ENCODE peak calls at places on chromosomes 16 and 17, in four cellular contexts. One of them, this sample, is unnamed.

GRCh38 chr17:31309525-31309924 is 4.3 kb downstream of the EVI2B start:
- DNase-seq in HuH-7.5: no peak
- DNase-seq in cardiac fibroblast: no peak
- DNase-seq in activated naive CD4-positive, alpha-beta T cell treated with anti-CD3 and anti-CD28 coated beads, Interleukin-2, amount 10 ng/mL, durations not matched to agents 7 days and 5 days: no peak
- DNase-seq in this sample: no peak

GRCh38 chr17:40542562-40543411 is 22.5 kb downstream of the CCR7 start:
- DNase-seq in cardiac fibroblast: peak
- DNase-seq in HuH-7.5: peak
- DNase-seq in activated naive CD4-positive, alpha-beta T cell treated with anti-CD3 and anti-CD28 coated beads, Interleukin-2, amount 10 ng/mL, durations not matched to agents 7 days and 5 days: no peak
- DNase-seq in this sample: peak

GRCh38 chr16:86888240-86889044 is 310.1 kb downstream of the FOXL1 start:
- DNase-seq in activated naive CD4-positive, alpha-beta T cell treated with anti-CD3 and anti-CD28 coated beads, Interleukin-2, amount 10 ng/mL, durations not matched to agents 7 days and 5 days: no peak
- DNase-seq in HuH-7.5: no peak
- DNase-seq in cardiac fibroblast: peak
- DNase-seq in this sample: no peak

GRCh38 chr17:18185832-18186231 is 2.2 kb downstream of the ALKBH5 start:
- DNase-seq in cardiac fibroblast: peak
- DNase-seq in HuH-7.5: no peak
- DNase-seq in activated naive CD4-positive, alpha-beta T cell treated with anti-CD3 and anti-CD28 coated beads, Interleukin-2, amount 10 ng/mL, durations not matched to agents 7 days and 5 days: no peak
- DNase-seq in this sample: no peak

GRCh38 chr17:64459284-64459747 is 10.4 kb downstream of the MILR1 start:
- DNase-seq in HuH-7.5: no peak
- DNase-seq in activated naive CD4-positive, alpha-beta T cell treated with anti-CD3 and anti-CD28 coated beads, Interleukin-2, amount 10 ng/mL, durations not matched to agents 7 days and 5 days: no peak
- DNase-seq in cardiac fibroblast: peak
- DNase-seq in this sample: no peak

GRCh38 chr16:21646721-21647561 is 5.5 kb downstream of the IGSF6 start:
- DNase-seq in activated naive CD4-positive, alpha-beta T cell treated with anti-CD3 and anti-CD28 coated beads, Interleukin-2, amount 10 ng/mL, durations not matched to agents 7 days and 5 days: peak
- DNase-seq in HuH-7.5: no peak
- DNase-seq in cardiac fibroblast: no peak
- DNase-seq in this sample: no peak

GRCh38 chr17:57697891-57698708 is 47.0 kb downstream of the CCDC182 start:
- DNase-seq in activated naive CD4-positive, alpha-beta T cell treated with anti-CD3 and anti-CD28 coated beads, Interleukin-2, amount 10 ng/mL, durations not matched to agents 7 days and 5 days: no peak
- DNase-seq in cardiac fibroblast: no peak
- DNase-seq in HuH-7.5: no peak
- DNase-seq in this sample: peak

GRCh38 chr16:87818533-87819161 is 50.7 kb downstream of the SLC7A5 start:
- DNase-seq in cardiac fibroblast: no peak
- DNase-seq in activated naive CD4-positive, alpha-beta T cell treated with anti-CD3 and anti-CD28 coated beads, Interleukin-2, amount 10 ng/mL, durations not matched to agents 7 days and 5 days: no peak
- DNase-seq in HuH-7.5: no peak
- DNase-seq in this sample: no peak

GRCh38 chr16:82761236-82761635 is 134.5 kb downstream of the CDH13 start:
- DNase-seq in cardiac fibroblast: peak
- DNase-seq in HuH-7.5: no peak
- DNase-seq in activated naive CD4-positive, alpha-beta T cell treated with anti-CD3 and anti-CD28 coated beads, Interleukin-2, amount 10 ng/mL, durations not matched to agents 7 days and 5 days: no peak
- DNase-seq in this sample: no peak

GRCh38 chr16:73280366-73280765 is 232.4 kb upstream of the ZFHX3 start:
- DNase-seq in cardiac fibroblast: peak
- DNase-seq in HuH-7.5: no peak
- DNase-seq in activated naive CD4-positive, alpha-beta T cell treated with anti-CD3 and anti-CD28 coated beads, Interleukin-2, amount 10 ng/mL, durations not matched to agents 7 days and 5 days: no peak
- DNase-seq in this sample: no peak

GRCh38 chr17:10748475-10749110 is 18.8 kb upstream of the TMEM220 start:
- DNase-seq in HuH-7.5: no peak
- DNase-seq in cardiac fibroblast: no peak
- DNase-seq in activated naive CD4-positive, alpha-beta T cell treated with anti-CD3 and anti-CD28 coated beads, Interleukin-2, amount 10 ng/mL, durations not matched to agents 7 days and 5 days: no peak
- DNase-seq in this sample: no peak

GRCh38 chr17:31320791-31321190 is 631 bp downstream of the EVI2A start:
- DNase-seq in cardiac fibroblast: peak
- DNase-seq in HuH-7.5: no peak
- DNase-seq in activated naive CD4-positive, alpha-beta T cell treated with anti-CD3 and anti-CD28 coated beads, Interleukin-2, amount 10 ng/mL, durations not matched to agents 7 days and 5 days: no peak
- DNase-seq in this sample: no peak

GRCh38 chr17:75813081-75814020 is 28.7 kb downstream of the UNK start:
- DNase-seq in cardiac fibroblast: no peak
- DNase-seq in HuH-7.5: no peak
- DNase-seq in activated naive CD4-positive, alpha-beta T cell treated with anti-CD3 and anti-CD28 coated beads, Interleukin-2, amount 10 ng/mL, durations not matched to agents 7 days and 5 days: no peak
- DNase-seq in this sample: no peak

GRCh38 chr16:86037999-86038922 is 139.3 kb downstream of the IRF8 start:
- DNase-seq in HuH-7.5: no peak
- DNase-seq in cardiac fibroblast: no peak
- DNase-seq in activated naive CD4-positive, alpha-beta T cell treated with anti-CD3 and anti-CD28 coated beads, Interleukin-2, amount 10 ng/mL, durations not matched to agents 7 days and 5 days: no peak
- DNase-seq in this sample: no peak

GRCh38 chr16:4860727-4861342 is 13.6 kb downstream of the UBN1 start:
- DNase-seq in cardiac fibroblast: no peak
- DNase-seq in HuH-7.5: no peak
- DNase-seq in activated naive CD4-positive, alpha-beta T cell treated with anti-CD3 and anti-CD28 coated beads, Interleukin-2, amount 10 ng/mL, durations not matched to agents 7 days and 5 days: no peak
- DNase-seq in this sample: no peak

GRCh38 chr16:81494888-81495287 is 50.3 kb downstream of the CMIP start:
- DNase-seq in activated naive CD4-positive, alpha-beta T cell treated with anti-CD3 and anti-CD28 coated beads, Interleukin-2, amount 10 ng/mL, durations not matched to agents 7 days and 5 days: no peak
- DNase-seq in cardiac fibroblast: no peak
- DNase-seq in HuH-7.5: no peak
- DNase-seq in this sample: no peak

GRCh38 chr16:12191102-12191501 is 214.6 kb downstream of the SNX29 start:
- DNase-seq in activated naive CD4-positive, alpha-beta T cell treated with anti-CD3 and anti-CD28 coated beads, Interleukin-2, amount 10 ng/mL, durations not matched to agents 7 days and 5 days: no peak
- DNase-seq in HuH-7.5: no peak
- DNase-seq in cardiac fibroblast: no peak
- DNase-seq in this sample: no peak

GRCh38 chr17:57090560-57091185 is 5.6 kb downstream of the AKAP1 start:
- DNase-seq in HuH-7.5: no peak
- DNase-seq in activated naive CD4-positive, alpha-beta T cell treated with anti-CD3 and anti-CD28 coated beads, Interleukin-2, amount 10 ng/mL, durations not matched to agents 7 days and 5 days: no peak
- DNase-seq in cardiac fibroblast: peak
- DNase-seq in this sample: no peak

GRCh38 chr16:13634253-13634652 is 285.7 kb upstream of the ERCC4 start:
- DNase-seq in activated naive CD4-positive, alpha-beta T cell treated with anti-CD3 and anti-CD28 coated beads, Interleukin-2, amount 10 ng/mL, durations not matched to agents 7 days and 5 days: no peak
- DNase-seq in cardiac fibroblast: no peak
- DNase-seq in HuH-7.5: no peak
- DNase-seq in this sample: no peak

GRCh38 chr17:41814195-41814594 is 1.4 kb downstream of the FKBP10 start:
- DNase-seq in HuH-7.5: no peak
- DNase-seq in cardiac fibroblast: peak
- DNase-seq in activated naive CD4-positive, alpha-beta T cell treated with anti-CD3 and anti-CD28 coated beads, Interleukin-2, amount 10 ng/mL, durations not matched to agents 7 days and 5 days: no peak
- DNase-seq in this sample: no peak

GRCh38 chr17:37088913-37089312 is 140.2 kb downstream of the AATF start:
- DNase-seq in cardiac fibroblast: no peak
- DNase-seq in HuH-7.5: no peak
- DNase-seq in activated naive CD4-positive, alpha-beta T cell treated with anti-CD3 and anti-CD28 coated beads, Interleukin-2, amount 10 ng/mL, durations not matched to agents 7 days and 5 days: no peak
- DNase-seq in this sample: no peak

GRCh38 chr17:75869282-75870141 is 8.9 kb downstream of the TRIM47 start:
- DNase-seq in cardiac fibroblast: peak
- DNase-seq in HuH-7.5: no peak
- DNase-seq in activated naive CD4-positive, alpha-beta T cell treated with anti-CD3 and anti-CD28 coated beads, Interleukin-2, amount 10 ng/mL, durations not matched to agents 7 days and 5 days: no peak
- DNase-seq in this sample: peak

GRCh38 chr17:59357929-59358328 is 26.5 kb downstream of the YPEL2 start:
- DNase-seq in activated naive CD4-positive, alpha-beta T cell treated with anti-CD3 and anti-CD28 coated beads, Interleukin-2, amount 10 ng/mL, durations not matched to agents 7 days and 5 days: no peak
- DNase-seq in cardiac fibroblast: peak
- DNase-seq in HuH-7.5: no peak
- DNase-seq in this sample: no peak

GRCh38 chr17:82353484-82353883 is 5.6 kb upstream of the TEX19 start:
- DNase-seq in cardiac fibroblast: no peak
- DNase-seq in activated naive CD4-positive, alpha-beta T cell treated with anti-CD3 and anti-CD28 coated beads, Interleukin-2, amount 10 ng/mL, durations not matched to agents 7 days and 5 days: no peak
- DNase-seq in HuH-7.5: no peak
- DNase-seq in this sample: no peak

This sample was measured in HepG2.